ENCODE peak calls at places on chromosomes 11 and 22, in seven cellular contexts. One of them, this sample, is unnamed.

GRCh38 chr11:121466063-121466794 is 13.5 kb upstream of the SORL1-AS1 start:
- DNase-seq in SW480: peak
- DNase-seq in breast epithelium: peak
- DNase-seq in GM03348: peak
- DNase-seq in NCI-H2029 treated with DMSO at 0.1 percent for 48 hours: peak
- DNase-seq in stimulated activated CD8-positive, alpha-beta memory T cell treated with anti-CD3 and anti-CD28 coated beads, Interleukin-7, amount 100 ng/mL, for 48 hours: no peak
- DNase-seq in stomach: peak
- DNase-seq in this sample: peak

GRCh38 chr11:62409831-62410230 is 9.0 kb upstream of the SCGB1A1 start:
- DNase-seq in SW480: no peak
- DNase-seq in NCI-H2029 treated with DMSO at 0.1 percent for 48 hours: no peak
- DNase-seq in breast epithelium: no peak
- DNase-seq in GM03348: no peak
- DNase-seq in stimulated activated CD8-positive, alpha-beta memory T cell treated with anti-CD3 and anti-CD28 coated beads, Interleukin-7, amount 100 ng/mL, for 48 hours: no peak
- DNase-seq in stomach: no peak
- DNase-seq in this sample: no peak

GRCh38 chr11:17063171-17064002 is 14.1 kb downstream of the RPS13 start:
- DNase-seq in breast epithelium: no peak
- DNase-seq in NCI-H2029 treated with DMSO at 0.1 percent for 48 hours: peak
- DNase-seq in GM03348: peak
- DNase-seq in stomach: peak
- DNase-seq in SW480: peak
- DNase-seq in stimulated activated CD8-positive, alpha-beta memory T cell treated with anti-CD3 and anti-CD28 coated beads, Interleukin-7, amount 100 ng/mL, for 48 hours: no peak
- DNase-seq in this sample: peak

GRCh38 chr11:122294041-122294440 is 178.0 kb upstream of the BLID start:
- DNase-seq in stomach: no peak
- DNase-seq in breast epithelium: no peak
- DNase-seq in SW480: no peak
- DNase-seq in stimulated activated CD8-positive, alpha-beta memory T cell treated with anti-CD3 and anti-CD28 coated beads, Interleukin-7, amount 100 ng/mL, for 48 hours: no peak
- DNase-seq in GM03348: no peak
- DNase-seq in NCI-H2029 treated with DMSO at 0.1 percent for 48 hours: no peak
- DNase-seq in this sample: no peak

GRCh38 chr11:33559567-33559966 is 141.1 kb downstream of the C11orf91 start:
- DNase-seq in NCI-H2029 treated with DMSO at 0.1 percent for 48 hours: no peak
- DNase-seq in stimulated activated CD8-positive, alpha-beta memory T cell treated with anti-CD3 and anti-CD28 coated beads, Interleukin-7, amount 100 ng/mL, for 48 hours: no peak
- DNase-seq in SW480: no peak
- DNase-seq in breast epithelium: peak
- DNase-seq in stomach: no peak
- DNase-seq in GM03348: no peak
- DNase-seq in this sample: no peak

GRCh38 chr11:36628765-36629199 is 30.7 kb upstream of the RAG2 start:
- DNase-seq in NCI-H2029 treated with DMSO at 0.1 percent for 48 hours: no peak
- DNase-seq in stomach: no peak
- DNase-seq in breast epithelium: no peak
- DNase-seq in SW480: no peak
- DNase-seq in stimulated activated CD8-positive, alpha-beta memory T cell treated with anti-CD3 and anti-CD28 coated beads, Interleukin-7, amount 100 ng/mL, for 48 hours: no peak
- DNase-seq in GM03348: no peak
- DNase-seq in this sample: peak

GRCh38 chr11:37657645-37658044 is 1059.6 kb upstream of the RAG2 start:
- DNase-seq in GM03348: no peak
- DNase-seq in NCI-H2029 treated with DMSO at 0.1 percent for 48 hours: no peak
- DNase-seq in stimulated activated CD8-positive, alpha-beta memory T cell treated with anti-CD3 and anti-CD28 coated beads, Interleukin-7, amount 100 ng/mL, for 48 hours: no peak
- DNase-seq in SW480: peak
- DNase-seq in breast epithelium: no peak
- DNase-seq in stomach: no peak
- DNase-seq in this sample: peak

GRCh38 chr22:31295831-31296230 is 3.5 kb upstream of the PIK3IP1 start:
- DNase-seq in NCI-H2029 treated with DMSO at 0.1 percent for 48 hours: no peak
- DNase-seq in stimulated activated CD8-positive, alpha-beta memory T cell treated with anti-CD3 and anti-CD28 coated beads, Interleukin-7, amount 100 ng/mL, for 48 hours: no peak
- DNase-seq in stomach: no peak
- DNase-seq in breast epithelium: no peak
- DNase-seq in GM03348: no peak
- DNase-seq in SW480: no peak
- DNase-seq in this sample: peak

GRCh38 chr22:48581821-48582469 is 1245.7 kb downstream of the BRD1 start:
- DNase-seq in stomach: no peak
- DNase-seq in SW480: no peak
- DNase-seq in NCI-H2029 treated with DMSO at 0.1 percent for 48 hours: no peak
- DNase-seq in GM03348: no peak
- DNase-seq in breast epithelium: no peak
- DNase-seq in stimulated activated CD8-positive, alpha-beta memory T cell treated with anti-CD3 and anti-CD28 coated beads, Interleukin-7, amount 100 ng/mL, for 48 hours: no peak
- DNase-seq in this sample: no peak

GRCh38 chr11:16791494-16791961 is 53.1 kb downstream of the C11orf58 start:
- DNase-seq in breast epithelium: peak
- DNase-seq in stomach: no peak
- DNase-seq in stimulated activated CD8-positive, alpha-beta memory T cell treated with anti-CD3 and anti-CD28 coated beads, Interleukin-7, amount 100 ng/mL, for 48 hours: no peak
- DNase-seq in SW480: peak
- DNase-seq in GM03348: peak
- DNase-seq in NCI-H2029 treated with DMSO at 0.1 percent for 48 hours: no peak
- DNase-seq in this sample: peak

GRCh38 chr22:39723899-39724351 is 153.4 kb downstream of the CACNA1I start:
- DNase-seq in stimulated activated CD8-positive, alpha-beta memory T cell treated with anti-CD3 and anti-CD28 coated beads, Interleukin-7, amount 100 ng/mL, for 48 hours: no peak
- DNase-seq in breast epithelium: no peak
- DNase-seq in GM03348: no peak
- DNase-seq in SW480: peak
- DNase-seq in stomach: peak
- DNase-seq in NCI-H2029 treated with DMSO at 0.1 percent for 48 hours: no peak
- DNase-seq in this sample: peak

GRCh38 chr11:77619576-77620198 is 17.9 kb downstream of the CLNS1A start:
- DNase-seq in SW480: peak
- DNase-seq in GM03348: peak
- DNase-seq in stimulated activated CD8-positive, alpha-beta memory T cell treated with anti-CD3 and anti-CD28 coated beads, Interleukin-7, amount 100 ng/mL, for 48 hours: no peak
- DNase-seq in stomach: no peak
- DNase-seq in breast epithelium: no peak
- DNase-seq in NCI-H2029 treated with DMSO at 0.1 percent for 48 hours: peak
- DNase-seq in this sample: peak

GRCh38 chr22:27676545-27677188 is 124.9 kb downstream of the MN1 start:
- DNase-seq in stimulated activated CD8-positive, alpha-beta memory T cell treated with anti-CD3 and anti-CD28 coated beads, Interleukin-7, amount 100 ng/mL, for 48 hours: no peak
- DNase-seq in NCI-H2029 treated with DMSO at 0.1 percent for 48 hours: no peak
- DNase-seq in breast epithelium: no peak
- DNase-seq in GM03348: no peak
- DNase-seq in SW480: no peak
- DNase-seq in stomach: no peak
- DNase-seq in this sample: no peak

This sample was measured in ELR.